ENCODE peak calls at places on chromosomes 11 and 22, in nine cellular contexts. One of them, this sample, is unnamed.

GRCh38 chr11:44943118-44943517 is 7.6 kb downstream of the TP53I11 start:
- DNase-seq in DND-41: no peak
- DNase-seq in upper lobe of right lung: peak; percentile 71
- DNase-seq in WERI-Rb-1: no peak
- DNase-seq in psoas muscle: peak; percentile 49
- DNase-seq in Caco-2: no peak
- DNase-seq in body of pancreas: peak; percentile 41
- DNase-seq in sigmoid colon: no peak
- DNase-seq in OCI-LY7: peak; percentile 83
- DNase-seq in this sample: no peak

GRCh38 chr11:67422894-67423293 is 5.4 kb upstream of the RPS6KB2 start:
- DNase-seq in DND-41: no peak
- DNase-seq in upper lobe of right lung: no peak
- DNase-seq in WERI-Rb-1: no peak
- DNase-seq in psoas muscle: no peak
- DNase-seq in Caco-2: no peak
- DNase-seq in body of pancreas: no peak
- DNase-seq in sigmoid colon: no peak
- DNase-seq in OCI-LY7: no peak
- DNase-seq in this sample: no peak

GRCh38 chr11:82405392-82405791 is 328.3 kb downstream of the FAM181B start:
- DNase-seq in DND-41: no peak
- DNase-seq in upper lobe of right lung: no peak
- DNase-seq in WERI-Rb-1: peak; percentile 52
- DNase-seq in psoas muscle: no peak
- DNase-seq in Caco-2: no peak
- DNase-seq in body of pancreas: no peak
- DNase-seq in sigmoid colon: no peak
- DNase-seq in OCI-LY7: no peak
- DNase-seq in this sample: no peak

GRCh38 chr11:2518112-2518982 is 73.5 kb downstream of the KCNQ1 start:
- DNase-seq in DND-41: no peak
- DNase-seq in upper lobe of right lung: peak; percentile 51
- DNase-seq in WERI-Rb-1: peak; percentile 28
- DNase-seq in psoas muscle: peak; percentile 35
- DNase-seq in Caco-2: peak; percentile 25
- DNase-seq in body of pancreas: no peak
- DNase-seq in sigmoid colon: peak; percentile 50
- DNase-seq in OCI-LY7: no peak
- DNase-seq in this sample: peak; percentile 60

GRCh38 chr22:32957093-32957835 is 100.9 kb downstream of the SYN3 start:
- DNase-seq in DND-41: no peak
- DNase-seq in upper lobe of right lung: no peak
- DNase-seq in WERI-Rb-1: peak; percentile 76
- DNase-seq in psoas muscle: no peak
- DNase-seq in Caco-2: no peak
- DNase-seq in body of pancreas: no peak
- DNase-seq in sigmoid colon: no peak
- DNase-seq in OCI-LY7: no peak
- DNase-seq in this sample: no peak

GRCh38 chr11:2892215-2893020 is 6.8 kb upstream of the CDKN1C start:
- DNase-seq in DND-41: peak; percentile 93
- DNase-seq in upper lobe of right lung: peak; percentile 75
- DNase-seq in WERI-Rb-1: peak; percentile 78
- DNase-seq in psoas muscle: no peak
- DNase-seq in Caco-2: no peak
- DNase-seq in body of pancreas: no peak
- DNase-seq in sigmoid colon: peak; percentile 83
- DNase-seq in OCI-LY7: peak; percentile 71
- DNase-seq in this sample: peak; percentile 76

GRCh38 chr11:2574043-2574552 is 125.7 kb downstream of the KCNQ1OT1 start:
- DNase-seq in DND-41: no peak
- DNase-seq in upper lobe of right lung: peak; percentile 58
- DNase-seq in WERI-Rb-1: no peak
- DNase-seq in psoas muscle: peak; percentile 22
- DNase-seq in Caco-2: no peak
- DNase-seq in body of pancreas: no peak
- DNase-seq in sigmoid colon: peak; percentile 48
- DNase-seq in OCI-LY7: no peak
- DNase-seq in this sample: peak; percentile 8

GRCh38 chr11:10400856-10401255 is 54.2 kb upstream of the AMPD3 start:
- DNase-seq in DND-41: no peak
- DNase-seq in upper lobe of right lung: no peak
- DNase-seq in WERI-Rb-1: no peak
- DNase-seq in psoas muscle: no peak
- DNase-seq in Caco-2: no peak
- DNase-seq in body of pancreas: no peak
- DNase-seq in sigmoid colon: no peak
- DNase-seq in OCI-LY7: no peak
- DNase-seq in this sample: no peak

GRCh38 chr11:57566035-57566504 is 1.4 kb downstream of the UBE2L6 start:
- DNase-seq in DND-41: peak; percentile 55
- DNase-seq in upper lobe of right lung: no peak
- DNase-seq in WERI-Rb-1: no peak
- DNase-seq in psoas muscle: no peak
- DNase-seq in Caco-2: no peak
- DNase-seq in body of pancreas: peak; percentile 48
- DNase-seq in sigmoid colon: no peak
- DNase-seq in OCI-LY7: peak; percentile 54
- DNase-seq in this sample: no peak

GRCh38 chr11:47641585-47642098 is 717 bp downstream of the MTCH2 start:
- DNase-seq in DND-41: no peak
- DNase-seq in upper lobe of right lung: no peak
- DNase-seq in WERI-Rb-1: no peak
- DNase-seq in psoas muscle: no peak
- DNase-seq in Caco-2: no peak
- DNase-seq in body of pancreas: no peak
- DNase-seq in sigmoid colon: no peak
- DNase-seq in OCI-LY7: peak; percentile 7
- DNase-seq in this sample: no peak

GRCh38 chr11:65625628-65626342 is 10.2 kb downstream of the PCNX3 start:
- DNase-seq in DND-41: no peak
- DNase-seq in upper lobe of right lung: peak; percentile 83
- DNase-seq in WERI-Rb-1: peak; percentile 61
- DNase-seq in psoas muscle: no peak
- DNase-seq in Caco-2: no peak
- DNase-seq in body of pancreas: peak; percentile 67
- DNase-seq in sigmoid colon: no peak
- DNase-seq in OCI-LY7: peak; percentile 55
- DNase-seq in this sample: no peak

GRCh38 chr11:61543606-61544306 is 35.2 kb downstream of the LRRC10B start:
- DNase-seq in DND-41: no peak
- DNase-seq in upper lobe of right lung: no peak
- DNase-seq in WERI-Rb-1: no peak
- DNase-seq in psoas muscle: no peak
- DNase-seq in Caco-2: no peak
- DNase-seq in body of pancreas: no peak
- DNase-seq in sigmoid colon: no peak
- DNase-seq in OCI-LY7: no peak
- DNase-seq in this sample: no peak

GRCh38 chr22:41280065-41280464 is 5.9 kb downstream of the RANGAP1 start:
- DNase-seq in DND-41: no peak
- DNase-seq in upper lobe of right lung: no peak
- DNase-seq in WERI-Rb-1: no peak
- DNase-seq in psoas muscle: peak; percentile 12
- DNase-seq in Caco-2: no peak
- DNase-seq in body of pancreas: no peak
- DNase-seq in sigmoid colon: no peak
- DNase-seq in OCI-LY7: no peak
- DNase-seq in this sample: no peak

GRCh38 chr11:25855916-25856315 is 476.0 kb upstream of the ANO3 start:
- DNase-seq in DND-41: no peak
- DNase-seq in upper lobe of right lung: no peak
- DNase-seq in WERI-Rb-1: no peak
- DNase-seq in psoas muscle: no peak
- DNase-seq in Caco-2: no peak
- DNase-seq in body of pancreas: no peak
- DNase-seq in sigmoid colon: no peak
- DNase-seq in OCI-LY7: no peak
- DNase-seq in this sample: no peak

GRCh38 chr11:92797874-92798273 is 171.6 kb upstream of the MTNR1B start:
- DNase-seq in DND-41: no peak
- DNase-seq in upper lobe of right lung: no peak
- DNase-seq in WERI-Rb-1: no peak
- DNase-seq in psoas muscle: no peak
- DNase-seq in Caco-2: no peak
- DNase-seq in body of pancreas: no peak
- DNase-seq in sigmoid colon: no peak
- DNase-seq in OCI-LY7: no peak
- DNase-seq in this sample: no peak
- TF ChIP-seq CTCF in DND-41: no peak
- TF ChIP-seq CTCF in upper lobe of right lung: no peak
- TF ChIP-seq CTCF in WERI-Rb-1: no peak
- TF ChIP-seq CTCF in psoas muscle: no peak
- TF ChIP-seq CTCF in Caco-2: no peak
- TF ChIP-seq CTCF in body of pancreas: no peak
- TF ChIP-seq CTCF in sigmoid colon: no peak
- TF ChIP-seq CTCF in OCI-LY7: no peak
- TF ChIP-seq CTCF in this sample: no peak

DNA sequence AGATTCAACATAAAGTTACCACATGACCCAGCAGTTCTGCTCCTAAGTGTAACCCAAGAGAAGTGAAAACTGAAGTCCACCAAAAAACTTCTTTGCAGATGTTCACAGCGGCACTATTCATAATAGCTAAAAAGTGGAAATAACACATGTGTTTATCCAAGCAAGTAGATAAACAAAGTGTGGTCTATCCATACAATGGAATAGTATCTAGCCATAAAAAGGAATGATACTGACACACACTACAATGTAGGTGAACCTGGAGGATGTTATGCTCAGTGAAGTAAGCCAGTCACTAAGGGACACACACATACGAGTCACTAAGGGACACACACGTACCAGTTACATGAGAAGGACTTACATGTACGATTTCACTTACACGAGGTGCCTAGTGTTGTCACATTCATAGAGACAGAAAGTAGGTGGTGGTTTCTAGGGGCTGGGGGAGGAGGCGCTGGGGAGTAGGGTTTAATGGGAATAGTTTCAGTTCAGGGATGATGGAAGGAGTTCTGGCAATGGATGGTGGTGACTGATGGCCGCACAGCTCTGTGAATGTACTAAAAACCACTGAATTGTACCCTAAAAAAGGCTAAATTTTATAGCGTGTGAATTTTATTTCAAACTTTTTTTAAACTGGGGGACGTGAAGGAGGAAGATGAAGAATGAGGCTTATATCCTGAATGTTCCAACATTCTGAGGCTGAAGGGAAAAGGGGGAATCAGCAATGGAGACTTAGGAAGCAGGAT is 27.2 kb upstream of the COMT start:
- DNase-seq in DND-41: no peak
- DNase-seq in upper lobe of right lung: no peak
- DNase-seq in WERI-Rb-1: no peak
- DNase-seq in psoas muscle: no peak
- DNase-seq in Caco-2: no peak
- DNase-seq in body of pancreas: no peak
- DNase-seq in sigmoid colon: no peak
- DNase-seq in OCI-LY7: no peak
- DNase-seq in this sample: no peak
- H3K36me3 ChIP-seq in DND-41: peaks cover 49% of the 10 kb centered on the region
- H3K36me3 ChIP-seq in upper lobe of right lung: peaks cover 67% of the 10 kb centered on the region
- H3K36me3 ChIP-seq in WERI-Rb-1: peaks cover 20% of the 10 kb centered on the region
- H3K36me3 ChIP-seq in psoas muscle: peaks cover 81% of the 10 kb centered on the region
- H3K36me3 ChIP-seq in Caco-2: no peaks in the 10 kb centered on the region
- H3K36me3 ChIP-seq in body of pancreas: peaks cover 7% of the 10 kb centered on the region
- H3K36me3 ChIP-seq in sigmoid colon: peaks cover 54% of the 10 kb centered on the region
- H3K36me3 ChIP-seq in OCI-LY7: no peaks in the 10 kb centered on the region
- H3K36me3 ChIP-seq in this sample: peaks cover 75% of the 10 kb centered on the region

GRCh38 chr22:31346255-31346732 is at the start of gene PATZ1:
- DNase-seq in DND-41: peak; percentile 93
- DNase-seq in upper lobe of right lung: peak; percentile 87
- DNase-seq in WERI-Rb-1: peak; percentile 86
- DNase-seq in psoas muscle: peak; percentile 86
- DNase-seq in Caco-2: peak; percentile 93
- DNase-seq in body of pancreas: peak; percentile 84
- DNase-seq in sigmoid colon: peak; percentile 91
- DNase-seq in OCI-LY7: peak; percentile 90
- DNase-seq in this sample: peak; percentile 85

GRCh38 chr22:31348766-31349165 is 2.6 kb upstream of the PATZ1 start:
- DNase-seq in DND-41: no peak
- DNase-seq in upper lobe of right lung: no peak
- DNase-seq in WERI-Rb-1: no peak
- DNase-seq in psoas muscle: no peak
- DNase-seq in Caco-2: no peak
- DNase-seq in body of pancreas: no peak
- DNase-seq in sigmoid colon: no peak
- DNase-seq in OCI-LY7: no peak
- DNase-seq in this sample: no peak

GRCh38 chr22:31345331-31346254 is 553 bp downstream of the PATZ1 start:
- DNase-seq in DND-41: peak; percentile 88
- DNase-seq in upper lobe of right lung: peak; percentile 93
- DNase-seq in WERI-Rb-1: peak; percentile 83
- DNase-seq in psoas muscle: peak; percentile 92
- DNase-seq in Caco-2: peak; percentile 81
- DNase-seq in body of pancreas: peak; percentile 86
- DNase-seq in sigmoid colon: peak; percentile 90
- DNase-seq in OCI-LY7: peak; percentile 96
- DNase-seq in this sample: peak; percentile 88

GRCh38 chr22:31347251-31348008 is 1.3 kb upstream of the PATZ1 start:
- DNase-seq in DND-41: peak; percentile 80
- DNase-seq in upper lobe of right lung: peak; percentile 85
- DNase-seq in WERI-Rb-1: peak; percentile 80
- DNase-seq in psoas muscle: peak; percentile 79
- DNase-seq in Caco-2: peak; percentile 63
- DNase-seq in body of pancreas: peak; percentile 73
- DNase-seq in sigmoid colon: peak; percentile 82
- DNase-seq in OCI-LY7: peak; percentile 77
- DNase-seq in this sample: no peak

DNA sequence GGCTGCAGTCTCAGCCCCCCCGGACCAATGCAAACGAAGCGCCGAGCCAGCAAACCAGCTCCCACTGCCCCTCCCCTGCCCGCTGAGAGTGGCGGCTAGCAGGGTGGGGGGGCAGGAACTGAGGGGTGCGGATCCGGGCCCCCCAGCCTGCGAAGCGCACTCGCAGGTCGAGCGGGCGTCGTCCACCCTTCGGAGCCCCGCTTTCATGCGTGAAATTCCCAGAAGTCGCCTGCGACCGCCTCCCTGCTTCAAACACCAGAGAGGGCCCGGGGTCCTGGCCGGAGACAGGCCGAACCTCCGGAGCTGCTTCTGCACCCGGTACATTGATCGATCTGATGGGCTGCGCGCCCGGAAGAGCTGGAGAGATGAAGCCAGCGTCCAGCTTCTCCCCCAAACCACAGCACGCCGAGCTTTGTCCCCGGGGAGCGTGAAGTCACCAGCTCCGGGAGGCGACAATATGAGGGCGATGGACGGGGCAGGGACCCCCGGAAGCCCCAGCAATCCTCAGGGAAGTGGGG is 646 bp upstream of the PATZ1 start:
- DNase-seq in DND-41: no peak
- DNase-seq in upper lobe of right lung: peak; percentile 82
- DNase-seq in WERI-Rb-1: peak; percentile 86
- DNase-seq in psoas muscle: peak; percentile 77
- DNase-seq in Caco-2: no peak
- DNase-seq in body of pancreas: peak; percentile 72
- DNase-seq in sigmoid colon: peak; percentile 74
- DNase-seq in OCI-LY7: no peak
- DNase-seq in this sample: peak; percentile 80
- TF ChIP-seq CTCF in DND-41: no peak
- TF ChIP-seq CTCF in upper lobe of right lung: no peak
- TF ChIP-seq CTCF in WERI-Rb-1: no peak
- TF ChIP-seq CTCF in psoas muscle: no peak
- TF ChIP-seq CTCF in Caco-2: no peak
- TF ChIP-seq CTCF in body of pancreas: no peak
- TF ChIP-seq CTCF in sigmoid colon: no peak
- TF ChIP-seq CTCF in OCI-LY7: no peak
- TF ChIP-seq CTCF in this sample: no peak

GRCh38 chr11:95849087-95849825 is 59.0 kb downstream of the CEP57 start:
- DNase-seq in DND-41: peak; percentile 33
- DNase-seq in upper lobe of right lung: no peak
- DNase-seq in WERI-Rb-1: peak; percentile 65
- DNase-seq in psoas muscle: peak; percentile 51
- DNase-seq in Caco-2: peak; percentile 75
- DNase-seq in body of pancreas: peak; percentile 40
- DNase-seq in sigmoid colon: peak; percentile 69
- DNase-seq in OCI-LY7: peak; percentile 24
- DNase-seq in this sample: peak; percentile 66
- H3K36me3 ChIP-seq in DND-41: peaks cover 48% of the 10 kb centered on the region
- H3K36me3 ChIP-seq in upper lobe of right lung: peaks cover 53% of the 10 kb centered on the region
- H3K36me3 ChIP-seq in WERI-Rb-1: peaks cover 38% of the 10 kb centered on the region
- H3K36me3 ChIP-seq in psoas muscle: peaks cover 72% of the 10 kb centered on the region
- H3K36me3 ChIP-seq in Caco-2: no peaks in the 10 kb centered on the region
- H3K36me3 ChIP-seq in body of pancreas: no peaks in the 10 kb centered on the region
- H3K36me3 ChIP-seq in sigmoid colon: no peaks in the 10 kb centered on the region
- H3K36me3 ChIP-seq in OCI-LY7: no peaks in the 10 kb centered on the region
- H3K36me3 ChIP-seq in this sample: peaks cover 31% of the 10 kb centered on the region